ENCODE peak calls at places on chromosomes 13 and 19, in six cellular contexts. E is NCI-H1092; B is HT1080; O is Peyer's patch; H is activated CD8-positive, alpha-beta memory T cell treated with anti-CD3 and anti-CD28 coated beads, Interleukin-2, amount 10 ng/mL, durations not matched to agents 7 days and 5 days; L is activated gamma-delta T cell treated with anti-CD3 and anti-CD28 coated beads, Interleukin-2, amount 50 U/mL, for 16 hours. Y is an unnamed sample.
A peak's percentile ranks its signal among the peaks of the same experiment; 100 is the strongest.

GRCh38 chr19:48543121-48543710 is 8.8 kb upstream of the SULT2B1 start:
- DNase-seq in E (no peak), B (peak; percentile 92), O (no peak), H (no peak), L (no peak), Y (no peak)

GRCh38 chr19:4396949-4397783 is 3.2 kb downstream of the SH3GL1 start:
- DNase-seq in E (no peak), B (no peak), O (no peak), H (no peak), L (no peak), Y (no peak)

GRCh38 chr19:12788682-12789097 is 2.6 kb upstream of the JUNB start:
- DNase-seq in E (peak; percentile 60), B (no peak), O (peak; percentile 69), H (peak; percentile 72), L (no peak), Y (peak; percentile 47)

GRCh38 chr13:110405597-110406450 is 98.7 kb downstream of the COL4A2 start:
- DNase-seq in E (no peak), B (peak; percentile 75), O (no peak), H (no peak), L (no peak), Y (no peak)

GRCh38 chr19:369876-370275 is 25.3 kb upstream of the MIER2 start:
- DNase-seq in E (no peak), B (no peak), O (no peak), H (no peak), L (no peak), Y (no peak)

GRCh38 chr13:60448907-60449510 is 52.0 kb downstream of the TDRD3 start:
- DNase-seq in E (no peak), B (peak; percentile 23), O (no peak), H (no peak), L (no peak), Y (peak; percentile 9)

GRCh38 chr13:24128112-24128511 is 32.4 kb upstream of the SPATA13 start:
- DNase-seq in E (no peak), B (no peak), O (no peak), H (no peak), L (no peak), Y (no peak)

GRCh38 chr13:76319921-76320320 is 566.3 kb downstream of the KCTD12 start:
- DNase-seq in E (no peak), B (no peak), O (no peak), H (no peak), L (no peak), Y (no peak)

GRCh38 chr19:9757544-9758501 is 10.7 kb downstream of the ZNF846 start:
- DNase-seq in E (no peak), B (no peak), O (no peak), H (no peak), L (no peak), Y (no peak)

GRCh38 chr19:37691881-37692504 is 27.6 kb downstream of the ZNF607 start:
- DNase-seq in E (peak; percentile 56), B (no peak), O (peak; percentile 85), H (peak; percentile 89), L (peak; percentile 67), Y (peak; percentile 81)

GRCh38 chr13:86892330-86892729 is 778.8 kb upstream of the SLITRK5 start:
- DNase-seq in E (no peak), B (peak; percentile 10), O (no peak), H (no peak), L (no peak), Y (no peak)

GRCh38 chr13:50919291-50919690 is 9.7 kb downstream of the RNASEH2B start:
- DNase-seq in E (no peak), B (no peak), O (no peak), H (no peak), L (no peak), Y (no peak)

GRCh38 chr13:65582160-65582559 is 1648.0 kb downstream of the PCDH9 start:
- DNase-seq in E (no peak), B (no peak), O (no peak), H (no peak), L (no peak), Y (no peak)

GRCh38 chr19:7540761-7541480 is 5.4 kb downstream of the PNPLA6 start:
- DNase-seq in E (no peak), B (peak; percentile 23), O (no peak), H (no peak), L (no peak), Y (peak; percentile 41)

GRCh38 chr19:49882643-49883042 is 5.1 kb downstream of the TBC1D17 start:
- DNase-seq in E (no peak), B (no peak), O (no peak), H (no peak), L (no peak), Y (no peak)

GRCh38 chr13:110047511-110047910 is 259.4 kb downstream of the COL4A1 start:
- DNase-seq in E (peak; percentile 97), B (no peak), O (no peak), H (no peak), L (no peak), Y (no peak)

GRCh38 chr13:94710881-94711560 is 1.3 kb downstream of the SOX21 start:
- DNase-seq in E (peak; percentile 65), B (no peak), O (no peak), H (no peak), L (no peak), Y (no peak)

GRCh38 chr19:16259385-16260159 is 61.9 kb downstream of the AP1M1 start:
- DNase-seq in E (no peak), B (no peak), O (peak; percentile 90), H (peak; percentile 57), L (no peak), Y (no peak)

GRCh38 chr19:18156841-18157464 is 4.0 kb downstream of the PIK3R2 start:
- DNase-seq in E (peak; percentile 95), B (peak; percentile 36), O (no peak), H (no peak), L (no peak), Y (no peak)

GRCh38 chr19:21586341-21587116 is 81.1 kb downstream of the ZNF429 start:
- DNase-seq in E (no peak), B (no peak), O (no peak), H (no peak), L (no peak), Y (no peak)

GRCh38 chr19:35828694-35829301 is 16.2 kb upstream of the PRODH2 start:
- DNase-seq in E (no peak), B (peak; percentile 18), O (no peak), H (peak; percentile 69), L (no peak), Y (peak; percentile 37)

GRCh38 chr19:55683449-55684261 is 8.6 kb downstream of the EPN1 start:
- DNase-seq in E (no peak), B (no peak), O (no peak), H (no peak), L (no peak), Y (no peak)

GRCh38 chr13:75481176-75482069 is 546 bp downstream of the TBC1D4 start:
- DNase-seq in E (peak; percentile 60), B (peak; percentile 52), O (no peak), H (no peak), L (peak; percentile 1), Y (peak; percentile 7)

GRCh38 chr13:58792854-58793253 is 1161.3 kb downstream of the PCDH17 start:
- DNase-seq in E (no peak), B (no peak), O (no peak), H (no peak), L (no peak), Y (no peak)

GRCh38 chr13:20291037-20291436 is 58.9 kb upstream of the GJB6 start:
- DNase-seq in E (no peak), B (no peak), O (no peak), H (no peak), L (no peak), Y (no peak)

GRCh38 chr13:91632071-91632470 is 233.7 kb downstream of the GPC5 start:
- DNase-seq in E (no peak), B (peak; percentile 65), O (no peak), H (no peak), L (no peak), Y (no peak)

GRCh38 chr19:35331551-35332214 is 2.7 kb downstream of the CD22 start:
- DNase-seq in E (no peak), B (no peak), O (no peak), H (no peak), L (no peak), Y (no peak)

GRCh38 chr19:58364127-58364526 is 1.6 kb upstream of the ZNF497 start:
- DNase-seq in E (no peak), B (no peak), O (no peak), H (no peak), L (no peak), Y (no peak)

GRCh38 chr13:71704650-71705049 is 162.4 kb downstream of the DACH1 start:
- DNase-seq in E (no peak), B (no peak), O (no peak), H (no peak), L (no peak), Y (no peak)

GRCh38 chr19:45376045-45376724 is 5.8 kb upstream of the ERCC2 start:
- DNase-seq in E (no peak), B (peak; percentile 98), O (no peak), H (no peak), L (no peak), Y (no peak)

GRCh38 chr19:51024924-51025323 is 1.5 kb downstream of the KLK11 start:
- DNase-seq in E (no peak), B (no peak), O (no peak), H (no peak), L (no peak), Y (no peak)

GRCh38 chr19:14366529-14366928 is 14.7 kb upstream of the ADGRE5 start:
- DNase-seq in E (peak; percentile 58), B (peak; percentile 47), O (peak; percentile 94), H (peak; percentile 93), L (peak; percentile 74), Y (peak; percentile 88)

GRCh38 chr19:46404039-46404883 is 9.1 kb downstream of the CCDC8 start:
- DNase-seq in E (no peak), B (no peak), O (no peak), H (no peak), L (no peak), Y (no peak)

GRCh38 chr13:98656223-98656622 is 79.3 kb upstream of the STK24 start:
- DNase-seq in E (no peak), B (no peak), O (no peak), H (no peak), L (no peak), Y (no peak)

GRCh38 chr13:26923824-26924605 is 163.4 kb upstream of the GPR12 start:
- DNase-seq in E (no peak), B (peak; percentile 49), O (no peak), H (no peak), L (no peak), Y (no peak)

GRCh38 chr13:77325371-77325941 is 1.4 kb downstream of the MYCBP2 start:
- DNase-seq in E (no peak), B (peak; percentile 32), O (no peak), H (no peak), L (no peak), Y (no peak)

GRCh38 chr13:110949628-110950027 is 34.8 kb upstream of the ANKRD10 start:
- DNase-seq in E (no peak), B (no peak), O (no peak), H (no peak), L (no peak), Y (no peak)

GRCh38 chr13:99043700-99044300 is 65.9 kb upstream of the DOCK9 start:
- DNase-seq in E (no peak), B (no peak), O (no peak), H (no peak), L (no peak), Y (no peak)

Y was measured in stimulated activated CD4-positive, alpha-beta T cell treated with anti-CD3 and anti-CD28 coated beads, Interleukin-4, amount 100 ng/mL, for 24 hours.